ENCODE peak calls at places on chromosome 21, in eight cellular contexts. One of them, this sample, is unnamed.
A peak's percentile ranks its signal among the peaks of the same experiment; 100 is the strongest.

GRCh38 chr21:44428281-44428942 is 26.9 kb upstream of the LRRC3 start:
- DNase-seq in astrocyte: no peak
- DNase-seq in HepG2: peak; percentile 26
- DNase-seq in A549: peak; percentile 83
- DNase-seq in fibroblast of lung: no peak
- DNase-seq in mesendoderm: peak; percentile 83
- DNase-seq in PC-9: peak; percentile 44
- DNase-seq in K562: peak; percentile 80
- DNase-seq in this sample: peak; percentile 77

GRCh38 chr21:34599534-34600101 is 15.3 kb downstream of the RCAN1 start:
- DNase-seq in astrocyte: no peak
- DNase-seq in HepG2: no peak
- DNase-seq in A549: no peak
- DNase-seq in fibroblast of lung: no peak
- DNase-seq in mesendoderm: no peak
- DNase-seq in PC-9: no peak
- DNase-seq in K562: no peak
- DNase-seq in this sample: no peak

GRCh38 chr21:44371596-44371995 is 18.2 kb downstream of the TRPM2 start:
- DNase-seq in astrocyte: no peak
- DNase-seq in HepG2: no peak
- DNase-seq in A549: no peak
- DNase-seq in fibroblast of lung: no peak
- DNase-seq in mesendoderm: no peak
- DNase-seq in PC-9: no peak
- DNase-seq in K562: no peak
- DNase-seq in this sample: no peak

GRCh38 chr21:22235866-22236590 is 1237.8 kb downstream of the NCAM2 start:
- DNase-seq in astrocyte: no peak
- DNase-seq in HepG2: no peak
- DNase-seq in A549: no peak
- DNase-seq in fibroblast of lung: no peak
- DNase-seq in mesendoderm: no peak
- DNase-seq in PC-9: no peak
- DNase-seq in K562: no peak
- DNase-seq in this sample: no peak

GRCh38 chr21:36203603-36203889 is 46.9 kb downstream of the DOP1B start:
- DNase-seq in astrocyte: peak; percentile 87
- DNase-seq in HepG2: peak; percentile 34
- DNase-seq in A549: peak; percentile 45
- DNase-seq in fibroblast of lung: peak; percentile 75
- DNase-seq in mesendoderm: peak; percentile 56
- DNase-seq in PC-9: peak; percentile 78
- DNase-seq in K562: no peak
- DNase-seq in this sample: peak; percentile 87

GRCh38 chr21:35467536-35467935 is 418.4 kb upstream of the RUNX1 start:
- DNase-seq in astrocyte: peak; percentile 51
- DNase-seq in HepG2: no peak
- DNase-seq in A549: no peak
- DNase-seq in fibroblast of lung: no peak
- DNase-seq in mesendoderm: no peak
- DNase-seq in PC-9: no peak
- DNase-seq in K562: no peak
- DNase-seq in this sample: no peak

GRCh38 chr21:37712204-37712934 is 203.9 kb downstream of the KCNJ6 start:
- DNase-seq in astrocyte: peak; percentile 37
- DNase-seq in HepG2: peak; percentile 41
- DNase-seq in A549: peak; percentile 74
- DNase-seq in fibroblast of lung: peak; percentile 78
- DNase-seq in mesendoderm: peak; percentile 87
- DNase-seq in PC-9: no peak
- DNase-seq in K562: peak; percentile 70
- DNase-seq in this sample: peak; percentile 57

GRCh38 chr21:40851749-40852148 is 4.8 kb upstream of the DSCAM start:
- DNase-seq in astrocyte: no peak
- DNase-seq in HepG2: no peak
- DNase-seq in A549: no peak
- DNase-seq in fibroblast of lung: no peak
- DNase-seq in mesendoderm: no peak
- DNase-seq in PC-9: no peak
- DNase-seq in K562: no peak
- DNase-seq in this sample: no peak

GRCh38 chr21:28513450-28513849 is 479.2 kb downstream of the LTN1 start:
- DNase-seq in astrocyte: peak; percentile 29
- DNase-seq in HepG2: no peak
- DNase-seq in A549: no peak
- DNase-seq in fibroblast of lung: peak; percentile 25
- DNase-seq in mesendoderm: no peak
- DNase-seq in PC-9: no peak
- DNase-seq in K562: no peak
- DNase-seq in this sample: no peak

GRCh38 chr21:16420086-16420724 is 690.4 kb downstream of the USP25 start:
- DNase-seq in astrocyte: peak; percentile 67
- DNase-seq in HepG2: peak; percentile 9
- DNase-seq in A549: peak; percentile 32
- DNase-seq in fibroblast of lung: peak; percentile 69
- DNase-seq in mesendoderm: no peak
- DNase-seq in PC-9: peak; percentile 35
- DNase-seq in K562: no peak
- DNase-seq in this sample: peak; percentile 62

GRCh38 chr21:31354122-31354521 is 10.1 kb upstream of the TIAM1 start:
- DNase-seq in astrocyte: no peak
- DNase-seq in HepG2: no peak
- DNase-seq in A549: no peak
- DNase-seq in fibroblast of lung: no peak
- DNase-seq in mesendoderm: no peak
- DNase-seq in PC-9: peak; percentile 88
- DNase-seq in K562: no peak
- DNase-seq in this sample: peak; percentile 82

GRCh38 chr21:28261291-28261690 is 731.4 kb downstream of the LTN1 start:
- DNase-seq in astrocyte: no peak
- DNase-seq in HepG2: no peak
- DNase-seq in A549: no peak
- DNase-seq in fibroblast of lung: no peak
- DNase-seq in mesendoderm: no peak
- DNase-seq in PC-9: no peak
- DNase-seq in K562: no peak
- DNase-seq in this sample: no peak

GRCh38 chr21:36803051-36803709 is 104.3 kb downstream of the SIM2 start:
- DNase-seq in astrocyte: no peak
- DNase-seq in HepG2: no peak
- DNase-seq in A549: no peak
- DNase-seq in fibroblast of lung: no peak
- DNase-seq in mesendoderm: peak; percentile 34
- DNase-seq in PC-9: no peak
- DNase-seq in K562: no peak
- DNase-seq in this sample: no peak

GRCh38 chr21:36564647-36565046 is 84.7 kb upstream of the CLDN14 start:
- DNase-seq in astrocyte: no peak
- DNase-seq in HepG2: no peak
- DNase-seq in A549: no peak
- DNase-seq in fibroblast of lung: no peak
- DNase-seq in mesendoderm: no peak
- DNase-seq in PC-9: no peak
- DNase-seq in K562: no peak
- DNase-seq in this sample: no peak

GRCh38 chr21:29084372-29084771 is 10.9 kb upstream of the CCT8 start:
- DNase-seq in astrocyte: no peak
- DNase-seq in HepG2: no peak
- DNase-seq in A549: no peak
- DNase-seq in fibroblast of lung: no peak
- DNase-seq in mesendoderm: no peak
- DNase-seq in PC-9: no peak
- DNase-seq in K562: no peak
- DNase-seq in this sample: no peak

GRCh38 chr21:28317177-28317950 is 675.3 kb downstream of the LTN1 start:
- DNase-seq in astrocyte: no peak
- DNase-seq in HepG2: no peak
- DNase-seq in A549: no peak
- DNase-seq in fibroblast of lung: peak; percentile 14
- DNase-seq in mesendoderm: no peak
- DNase-seq in PC-9: no peak
- DNase-seq in K562: no peak
- DNase-seq in this sample: no peak

GRCh38 chr21:43866659-43867331 is 1.8 kb downstream of the AGPAT3 start:
- DNase-seq in astrocyte: no peak
- DNase-seq in HepG2: peak; percentile 88
- DNase-seq in A549: no peak
- DNase-seq in fibroblast of lung: no peak
- DNase-seq in mesendoderm: no peak
- DNase-seq in PC-9: no peak
- DNase-seq in K562: peak; percentile 73
- DNase-seq in this sample: peak; percentile 44

GRCh38 chr21:27820342-27820741 is 853.5 kb upstream of the ADAMTS5 start:
- DNase-seq in astrocyte: no peak
- DNase-seq in HepG2: no peak
- DNase-seq in A549: no peak
- DNase-seq in fibroblast of lung: no peak
- DNase-seq in mesendoderm: no peak
- DNase-seq in PC-9: no peak
- DNase-seq in K562: no peak
- DNase-seq in this sample: no peak

GRCh38 chr21:43991447-43991991 is 20.6 kb upstream of the TRAPPC10 start:
- DNase-seq in astrocyte: no peak
- DNase-seq in HepG2: no peak
- DNase-seq in A549: no peak
- DNase-seq in fibroblast of lung: no peak
- DNase-seq in mesendoderm: no peak
- DNase-seq in PC-9: no peak
- DNase-seq in K562: no peak
- DNase-seq in this sample: no peak

GRCh38 chr21:36274128-36274527 is 45.9 kb upstream of the MORC3 start:
- DNase-seq in astrocyte: no peak
- DNase-seq in HepG2: no peak
- DNase-seq in A549: no peak
- DNase-seq in fibroblast of lung: no peak
- DNase-seq in mesendoderm: no peak
- DNase-seq in PC-9: no peak
- DNase-seq in K562: no peak
- DNase-seq in this sample: no peak

GRCh38 chr21:43721225-43721605 is 2.3 kb downstream of the PDXK start:
- DNase-seq in astrocyte: no peak
- DNase-seq in HepG2: no peak
- DNase-seq in A549: no peak
- DNase-seq in fibroblast of lung: no peak
- DNase-seq in mesendoderm: no peak
- DNase-seq in PC-9: no peak
- DNase-seq in K562: no peak
- DNase-seq in this sample: no peak

GRCh38 chr21:21807598-21807903 is 809.3 kb downstream of the NCAM2 start:
- DNase-seq in astrocyte: no peak
- DNase-seq in HepG2: no peak
- DNase-seq in A549: no peak
- DNase-seq in fibroblast of lung: no peak
- DNase-seq in mesendoderm: no peak
- DNase-seq in PC-9: no peak
- DNase-seq in K562: no peak
- DNase-seq in this sample: no peak

GRCh38 chr21:39318091-39318959 is 4.9 kb upstream of the BRWD1 start:
- DNase-seq in astrocyte: no peak
- DNase-seq in HepG2: no peak
- DNase-seq in A549: no peak
- DNase-seq in fibroblast of lung: no peak
- DNase-seq in mesendoderm: no peak
- DNase-seq in PC-9: no peak
- DNase-seq in K562: no peak
- DNase-seq in this sample: no peak
- H3K4me2 ChIP-seq in astrocyte: no peak overlapping the region
- H3K4me2 ChIP-seq in HepG2: no peak overlapping the region
- H3K4me2 ChIP-seq in A549: no peak overlapping the region
- H3K4me2 ChIP-seq in fibroblast of lung: no peak overlapping the region
- H3K4me2 ChIP-seq in mesendoderm: no peak overlapping the region
- H3K4me2 ChIP-seq in PC-9: peak overlapping the region; percentile 43
- H3K4me2 ChIP-seq in K562: peak overlapping the region; percentile 70
- H3K4me2 ChIP-seq in this sample: no peak overlapping the region

GRCh38 chr21:45555557-45556301 is 13.5 kb upstream of the SLC19A1 start:
- DNase-seq in astrocyte: peak; percentile 81
- DNase-seq in HepG2: peak; percentile 86
- DNase-seq in A549: peak; percentile 91
- DNase-seq in fibroblast of lung: peak; percentile 74
- DNase-seq in mesendoderm: peak; percentile 96
- DNase-seq in PC-9: no peak
- DNase-seq in K562: peak; percentile 93
- DNase-seq in this sample: peak; percentile 56
- H3K4me2 ChIP-seq in astrocyte: peak overlapping the region; percentile 82
- H3K4me2 ChIP-seq in HepG2: peak overlapping the region; percentile 80
- H3K4me2 ChIP-seq in A549: peak overlapping the region; percentile 79
- H3K4me2 ChIP-seq in fibroblast of lung: peak overlapping the region; percentile 80
- H3K4me2 ChIP-seq in mesendoderm: peak overlapping the region; percentile 65
- H3K4me2 ChIP-seq in PC-9: no peak overlapping the region
- H3K4me2 ChIP-seq in K562: peak overlapping the region; percentile 74
- H3K4me2 ChIP-seq in this sample: peak overlapping the region; percentile 90

DNA sequence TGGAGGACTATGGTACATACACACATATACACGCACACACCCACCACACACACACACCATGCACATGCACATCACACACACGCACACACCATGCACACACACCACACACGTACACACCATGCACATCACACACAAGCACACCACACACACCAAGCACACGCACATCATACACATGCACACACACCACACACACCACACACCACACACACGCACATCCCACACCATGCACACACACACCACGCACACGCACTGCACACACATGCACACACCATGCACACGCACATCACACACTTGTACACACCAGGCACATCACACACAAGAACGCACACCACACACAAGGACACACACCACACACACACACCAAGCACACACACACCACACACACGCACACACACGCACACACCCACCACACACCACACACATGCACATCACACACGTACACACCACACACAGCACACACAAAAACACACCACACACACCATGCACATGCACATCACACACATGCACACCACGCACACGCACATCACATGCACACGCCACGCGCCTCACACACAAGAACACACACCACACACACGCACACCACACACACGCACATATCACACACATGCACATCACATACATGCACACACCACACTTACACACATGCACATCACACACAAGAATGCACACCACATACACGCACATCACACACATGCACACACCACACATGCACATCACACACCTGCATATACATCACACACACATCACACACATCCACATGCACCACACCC is 9.2 kb downstream of the PDE9A start:
- DNase-seq in astrocyte: no peak
- DNase-seq in HepG2: no peak
- DNase-seq in A549: no peak
- DNase-seq in fibroblast of lung: no peak
- DNase-seq in mesendoderm: no peak
- DNase-seq in PC-9: no peak
- DNase-seq in K562: no peak
- DNase-seq in this sample: no peak
- H3K4me2 ChIP-seq in astrocyte: no peak overlapping the region
- H3K4me2 ChIP-seq in HepG2: no peak overlapping the region
- H3K4me2 ChIP-seq in A549: no peak overlapping the region
- H3K4me2 ChIP-seq in fibroblast of lung: no peak overlapping the region
- H3K4me2 ChIP-seq in mesendoderm: no peak overlapping the region
- H3K4me2 ChIP-seq in PC-9: no peak overlapping the region
- H3K4me2 ChIP-seq in K562: peak overlapping the region; percentile 21
- H3K4me2 ChIP-seq in this sample: no peak overlapping the region

DNA sequence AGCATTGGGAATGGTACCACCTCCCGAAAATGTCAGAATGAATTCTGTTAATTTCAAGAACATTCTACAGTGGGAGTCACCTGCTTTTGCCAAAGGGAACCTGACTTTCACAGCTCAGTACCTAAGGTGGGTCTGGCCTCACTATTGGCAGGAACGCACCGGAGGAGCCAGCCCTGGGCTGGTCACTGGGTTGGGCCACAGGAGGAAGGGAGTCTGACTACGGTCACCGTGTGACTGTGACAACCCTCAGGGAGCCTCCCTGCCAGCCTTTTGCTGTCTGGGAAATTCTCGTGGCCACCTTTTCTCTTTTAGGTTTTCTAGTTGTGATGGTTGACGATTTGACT is 2.2 kb downstream of the IL10RB start:
- DNase-seq in astrocyte: no peak
- DNase-seq in HepG2: no peak
- DNase-seq in A549: no peak
- DNase-seq in fibroblast of lung: no peak
- DNase-seq in mesendoderm: no peak
- DNase-seq in PC-9: no peak
- DNase-seq in K562: no peak
- DNase-seq in this sample: no peak
- H3K4me2 ChIP-seq in astrocyte: no peak overlapping the region
- H3K4me2 ChIP-seq in HepG2: no peak overlapping the region
- H3K4me2 ChIP-seq in A549: no peak overlapping the region
- H3K4me2 ChIP-seq in fibroblast of lung: no peak overlapping the region
- H3K4me2 ChIP-seq in mesendoderm: no peak overlapping the region
- H3K4me2 ChIP-seq in PC-9: no peak overlapping the region
- H3K4me2 ChIP-seq in K562: no peak overlapping the region
- H3K4me2 ChIP-seq in this sample: no peak overlapping the region

This sample was measured in mammary epithelial cell.